ENCODE peak calls at places on chromosomes 5 and 9, in six cellular contexts. K, B, N, X, D and W are unnamed samples.

GRCh38 chr9:272251-273213 is 57.9 kb downstream of the DOCK8 start:
- DNase-seq in D (no peak), N (no peak), X (peak; percentile 85), B (no peak), K (peak; percentile 89), W (no peak)

GRCh38 chr5:173973614-173973969 is 15.4 kb upstream of the C5orf47 start:
- DNase-seq in N (no peak), K (no peak), B (no peak), D (no peak), X (peak; percentile 73), W (no peak)

GRCh38 chr5:143806568-143806967 is 5.4 kb upstream of the HMHB1 start:
- DNase-seq in D (no peak), B (no peak), N (no peak), K (peak; percentile 60), X (no peak), W (no peak)

GRCh38 chr9:82057805-82058204 is 69.2 kb downstream of the SPATA31D1 start:
- DNase-seq in K (no peak), D (no peak), X (no peak), B (no peak), N (no peak), W (no peak)

GRCh38 chr5:157108961-157109360 is at the start of gene HAVCR2:
- DNase-seq in N (no peak), D (no peak), X (no peak), B (no peak), K (peak; percentile 83), W (no peak)

GRCh38 chr5:128836571-128836970 is 128.7 kb upstream of the SLC27A6 start:
- DNase-seq in D (no peak), K (no peak), N (no peak), B (no peak), X (no peak), W (no peak)

GRCh38 chr5:76074487-76074886 is 8.7 kb upstream of the SV2C start:
- DNase-seq in K (no peak), B (no peak), N (peak; percentile 3), D (peak; percentile 36), X (peak; percentile 24), W (peak; percentile 30)

GRCh38 chr9:16982780-16983179 is 112.3 kb upstream of the BNC2 start:
- DNase-seq in D (no peak), N (no peak), B (no peak), K (no peak), X (no peak), W (no peak)

GRCh38 chr5:159543326-159543725 is 213.0 kb upstream of the IL12B start:
- DNase-seq in D (no peak), K (no peak), B (no peak), N (no peak), X (no peak), W (no peak)

GRCh38 chr5:88929385-88929784 is 46.4 kb upstream of the MEF2C start:
- DNase-seq in N (no peak), K (no peak), B (no peak), X (peak; percentile 78), D (no peak), W (no peak)

GRCh38 chr9:76036762-76037161 is 146.3 kb downstream of the PCSK5 start:
- DNase-seq in D (no peak), B (no peak), K (no peak), N (no peak), X (no peak), W (no peak)

GRCh38 chr9:121538221-121538620 is 38.6 kb upstream of the GGTA1 start:
- DNase-seq in X (no peak), K (no peak), N (peak; percentile 23), D (peak; percentile 56), B (peak; percentile 48), W (no peak)

GRCh38 chr5:64451551-64451950 is 54.3 kb upstream of the RGS7BP start:
- DNase-seq in N (no peak), D (no peak), X (no peak), B (no peak), K (no peak), W (no peak)

GRCh38 chr9:77386187-77386586 is 208.9 kb downstream of the VPS13A start:
- DNase-seq in X (no peak), D (no peak), K (no peak), B (no peak), N (no peak), W (no peak)

GRCh38 chr9:35914307-35914807 is 5.1 kb downstream of the SPAAR start:
- DNase-seq in N (peak; percentile 85), B (no peak), D (peak; percentile 70), K (no peak), X (peak; percentile 92), W (no peak)

GRCh38 chr9:91159664-91160121 is 202.0 kb downstream of the AUH start:
- DNase-seq in K (no peak), X (no peak), N (no peak), D (no peak), B (no peak), W (no peak)

GRCh38 chr5:88694087-88694703 is 188.8 kb downstream of the MEF2C start:
- DNase-seq in X (no peak), K (no peak), N (no peak), B (no peak), D (no peak), W (no peak)

GRCh38 chr9:135471751-135472640 is 7.6 kb upstream of the PPP1R26 start:
- DNase-seq in K (no peak), N (no peak), X (peak; percentile 47), D (no peak), B (no peak), W (no peak)

GRCh38 chr9:109331353-109331752 is 10.5 kb upstream of the EPB41L4B start:
- DNase-seq in N (no peak), X (no peak), B (no peak), D (peak; percentile 69), K (no peak), W (no peak)

GRCh38 chr9:134031071-134031470 is 5.8 kb downstream of the BRD3OS start:
- DNase-seq in K (no peak), N (no peak), B (no peak), X (no peak), D (no peak), W (no peak)

GRCh38 chr5:78537821-78538220 is 110.8 kb downstream of the LHFPL2 start:
- DNase-seq in K (no peak), N (peak; percentile 22), D (peak; percentile 58), B (no peak), X (peak; percentile 60), W (no peak)

GRCh38 chr9:129208191-129209091 is 30.4 kb upstream of the IER5L start:
- DNase-seq in D (no peak), B (no peak), X (peak; percentile 51), N (no peak), K (no peak), W (no peak)

GRCh38 chr9:27460225-27461023 is 63.7 kb upstream of the IFNK start:
- DNase-seq in N (no peak), D (no peak), X (no peak), B (no peak), K (peak; percentile 37), W (no peak)

GRCh38 chr5:79507251-79508205 is 6.4 kb downstream of the HOMER1 start:
- DNase-seq in N (no peak), K (no peak), D (no peak), B (no peak), X (no peak), W (no peak)

GRCh38 chr5:164555809-164556208 is 1050.4 kb downstream of the MAT2B start:
- DNase-seq in X (no peak), B (no peak), N (no peak), K (no peak), D (no peak), W (no peak)

DNA sequence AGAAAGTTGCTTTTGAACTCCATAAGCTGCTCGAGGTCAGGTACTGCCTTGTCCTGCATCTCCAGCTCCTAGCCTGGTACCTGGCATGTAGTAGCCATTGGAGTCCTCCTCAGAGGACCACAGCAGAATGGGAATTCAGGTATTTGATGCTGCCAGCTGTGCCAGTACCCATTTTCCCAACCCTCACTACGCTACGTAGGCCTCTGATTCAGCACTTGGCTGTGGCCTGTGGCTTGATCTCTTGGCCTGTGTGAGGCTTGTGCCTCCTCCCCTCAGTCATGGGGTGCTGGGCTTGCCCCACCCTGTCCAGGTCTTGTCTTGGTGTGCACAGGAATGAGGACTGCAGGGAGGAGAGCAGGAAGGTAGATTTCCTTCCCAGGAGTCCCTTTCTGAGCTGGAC is 11.8 kb downstream of the OTULIN start:
- DNase-seq in B (no peak), D (no peak), K (no peak), N (no peak), X (peak; percentile 85), W (no peak)
- H3K4me1 ChIP-seq in B (no peaks in the 10 kb centered on the region), D (peaks cover 31% of the 10 kb centered on the region), K (peaks cover 76% of the 10 kb centered on the region), N (peaks cover 21% of the 10 kb centered on the region), X (peaks cover 21% of the 10 kb centered on the region), W (peaks cover 13% of the 10 kb centered on the region)

DNA sequence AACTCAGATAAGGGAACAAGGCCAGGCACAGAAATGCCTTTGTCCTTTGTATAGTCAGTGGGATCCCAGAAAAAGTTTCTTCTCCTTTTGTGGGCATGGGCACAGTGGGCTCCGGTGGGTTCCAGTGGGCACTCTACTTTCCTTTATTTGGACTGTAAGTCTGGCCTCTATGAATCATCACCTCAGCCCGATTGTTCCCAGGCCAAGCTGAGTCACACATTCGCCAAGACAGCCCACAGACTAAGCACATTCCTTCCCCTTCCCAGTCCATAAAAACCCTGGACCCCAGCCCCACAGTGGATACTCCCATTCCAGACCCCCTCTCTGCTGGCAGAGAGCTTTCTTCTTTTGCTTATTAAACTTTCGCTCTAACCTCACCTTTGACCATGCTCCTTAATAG is 165.0 kb downstream of the FBXL17 start:
- DNase-seq in N (peak; percentile 2), D (no peak), X (no peak), B (peak; percentile 32), K (no peak), W (peak; percentile 10)
- TF ChIP-seq REST in N (no peak), D (no peak), X (no peak), B (no peak), K (no peak), W (no peak)

GRCh38 chr5:8906303-8906967 is 639.4 kb downstream of the SEMA5A start:
- DNase-seq in N (no peak), D (no peak), B (no peak), K (no peak), X (no peak), W (no peak)

GRCh38 chr5:8905021-8905420 is 640.9 kb downstream of the SEMA5A start:
- DNase-seq in K (no peak), D (no peak), B (no peak), X (no peak), N (no peak), W (no peak)

GRCh38 chr5:8912106-8912505 is 633.8 kb downstream of the SEMA5A start:
- DNase-seq in K (no peak), D (no peak), N (no peak), X (no peak), B (no peak), W (no peak)

GRCh38 chr5:8907168-8907868 is 638.6 kb downstream of the SEMA5A start:
- DNase-seq in K (no peak), D (no peak), X (no peak), N (no peak), B (no peak), W (peak; percentile 18)

GRCh38 chr5:8908055-8908683 is 637.7 kb downstream of the SEMA5A start:
- DNase-seq in B (no peak), D (peak; percentile 41), N (no peak), K (no peak), X (peak; percentile 54), W (peak; percentile 35)
- TF ChIP-seq SIN3A in B (no peak), D (no peak), N (no peak), K (no peak), X (no peak), W (no peak)

DNA sequence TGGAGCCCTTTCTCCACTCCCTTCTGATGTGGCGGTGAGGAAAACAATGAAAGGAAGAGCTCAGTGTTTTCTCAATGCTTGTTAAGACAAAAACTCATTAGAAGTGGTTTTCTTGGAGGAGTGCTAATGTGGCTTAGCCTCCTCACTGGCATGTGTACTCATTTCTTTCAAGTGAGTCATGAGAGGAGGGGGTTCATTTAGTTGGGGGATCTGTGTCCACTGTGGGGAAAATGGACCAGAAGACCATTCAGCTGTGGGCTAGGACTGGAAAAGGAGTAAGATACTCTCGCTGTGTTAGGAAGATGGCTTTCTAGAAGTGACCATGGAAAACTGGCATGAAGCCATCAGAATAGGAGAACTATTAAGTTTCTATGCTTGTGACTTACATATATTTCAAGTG is 23.5 kb downstream of the KLF9 start:
- DNase-seq in D (no peak), K (no peak), N (no peak), B (no peak), X (no peak), W (no peak)
- H3K4me1 ChIP-seq in D (peaks cover 2% of the 10 kb centered on the region), K (no peaks in the 10 kb centered on the region), N (peaks cover 4% of the 10 kb centered on the region), B (peaks cover 5% of the 10 kb centered on the region), X (no peaks in the 10 kb centered on the region), W (no peaks in the 10 kb centered on the region)